ENCODE peak calls at places on chromosomes 5 and 9, in nine cellular contexts. H is HT1080, C is HEK293T, B is ureter, Y is hypothalamus, W is endothelial cell of umbilical vein, O is AG10803, E is fibroblast of gingiva, D is SW 1271. N is an unnamed sample.

GRCh38 chr9:33024126-33024965 is 727 bp upstream of the DNAJA1 start:
- DNase-seq in B (no peak), H (peak), E (peak), W (no peak), D (no peak), C (no peak), O (peak), Y (no peak), N (no peak)

GRCh38 chr9:79134654-79135053 is 437.1 kb upstream of the TLE4 start:
- DNase-seq in W (peak), O (peak), B (no peak), E (no peak), H (peak), Y (no peak), C (peak), D (no peak), N (no peak)

GRCh38 chr9:125538092-125538473 is 168.9 kb downstream of the MAPKAP1 start:
- DNase-seq in C (no peak), D (no peak), W (peak), Y (no peak), E (peak), H (peak), B (peak), O (peak), N (no peak)

GRCh38 chr9:71147368-71147767 is 25.9 kb upstream of the TRPM3 start:
- DNase-seq in Y (no peak), H (no peak), C (no peak), W (no peak), B (no peak), E (no peak), D (no peak), O (no peak), N (no peak)

GRCh38 chr5:13625616-13626198 is 318.8 kb downstream of the DNAH5 start:
- DNase-seq in O (no peak), H (no peak), C (no peak), W (no peak), E (no peak), Y (no peak), B (no peak), D (no peak), N (no peak)

GRCh38 chr5:158382473-158382872 is 523.5 kb upstream of the CLINT1 start:
- DNase-seq in E (peak), Y (no peak), B (peak), D (peak), H (peak), O (peak), W (peak), C (peak), N (peak)

GRCh38 chr5:120464627-120465280 is 654 bp downstream of the PRR16 start:
- DNase-seq in O (peak), B (peak), H (peak), Y (peak), W (peak), C (peak), D (peak), E (peak), N (peak)

GRCh38 chr9:80449513-80449912 is 877.7 kb downstream of the TLE4 start:
- DNase-seq in E (no peak), D (no peak), W (no peak), B (no peak), O (no peak), H (no peak), C (no peak), Y (no peak), N (no peak)

GRCh38 chr9:125807065-125807464 is 59.9 kb downstream of the PBX3 start:
- DNase-seq in D (no peak), Y (no peak), H (no peak), O (peak), E (peak), W (no peak), C (no peak), B (no peak), N (no peak)

GRCh38 chr5:24245821-24246220 is 399.0 kb downstream of the CDH10 start:
- DNase-seq in W (no peak), C (no peak), E (no peak), Y (no peak), D (no peak), B (no peak), H (no peak), O (no peak), N (no peak)

GRCh38 chr9:113302792-113303418 is at the start of gene RNF183:
- DNase-seq in B (no peak), H (no peak), C (no peak), Y (no peak), D (no peak), E (no peak), O (no peak), W (no peak), N (no peak)

GRCh38 chr5:52139888-52140580 is 647.7 kb upstream of the ITGA1 start:
- DNase-seq in O (no peak), W (peak), B (no peak), C (no peak), E (no peak), H (no peak), Y (no peak), D (no peak), N (no peak)

GRCh38 chr9:65410926-65411325 is 125.9 kb upstream of the FOXD4L5 start:
- DNase-seq in H (no peak), Y (no peak), C (no peak), D (no peak), W (no peak), B (no peak), O (no peak), E (no peak), N (no peak)

GRCh38 chr5:146107901-146108300 is 2.5 kb upstream of the PLAC8L1 start:
- DNase-seq in C (no peak), B (no peak), D (no peak), E (no peak), Y (no peak), W (no peak), H (no peak), O (peak), N (no peak)

GRCh38 chr9:60546406-60546805 is 367.8 kb upstream of the SPATA31A5 start:
- DNase-seq in C (no peak), Y (no peak), E (no peak), O (no peak), D (no peak), W (no peak), H (no peak), B (no peak), N (no peak)

GRCh38 chr5:91219803-91220371 is 163.2 kb downstream of the ARRDC3 start:
- DNase-seq in Y (no peak), W (peak), E (no peak), C (peak), O (peak), H (no peak), D (no peak), B (no peak), N (no peak)

GRCh38 chr5:98333921-98334320 is 439.5 kb upstream of the RGMB start:
- DNase-seq in B (no peak), O (no peak), C (no peak), H (peak), W (no peak), E (no peak), D (no peak), Y (no peak), N (no peak)

GRCh38 chr9:93301291-93301811 is 117.4 kb downstream of the WNK2 start:
- DNase-seq in W (no peak), C (no peak), B (no peak), D (no peak), H (no peak), O (no peak), Y (no peak), E (no peak), N (no peak)

GRCh38 chr5:41539454-41539853 is 29.1 kb upstream of the PLCXD3 start:
- DNase-seq in C (no peak), E (no peak), W (no peak), Y (no peak), H (no peak), O (no peak), B (no peak), D (no peak), N (no peak)

GRCh38 chr9:128125575-128126354 is 1.8 kb downstream of the PTGES2 start:
- DNase-seq in C (no peak), O (no peak), E (peak), H (no peak), W (no peak), D (no peak), Y (no peak), B (no peak), N (peak)

GRCh38 chr9:89144242-89144641 is 34.4 kb downstream of the SHC3 start:
- DNase-seq in E (no peak), W (no peak), C (no peak), B (no peak), O (no peak), D (no peak), H (no peak), Y (no peak), N (no peak)